ENCODE peak calls at places on chromosome 1, in five cellular contexts. L is NCI-H1436; T is NCI-H748 treated with DMSO at 0.1 percent for 48 hours; B is CD4-positive, alpha-beta memory T cell; O is progenitor cell of endocrine pancreas. F is an unnamed sample.

GRCh38 chr1:99546432-99547416 is 99.2 kb upstream of the PALMD start:
- DNase-seq in T (no peak), L (no peak), O (no peak), B (no peak), F (no peak)

GRCh38 chr1:31984419-31985347 is 29.0 kb upstream of the KHDRBS1 start:
- DNase-seq in L (no peak), T (no peak), O (no peak), B (no peak), F (no peak)

GRCh38 chr1:195158091-195158490 is 1450.1 kb downstream of the KCNT2 start:
- DNase-seq in B (no peak), L (no peak), T (no peak), O (no peak), F (no peak)

GRCh38 chr1:74415935-74416334 is 96.5 kb downstream of the LRRC53 start:
- DNase-seq in B (no peak), T (no peak), L (no peak), O (no peak), F (no peak)

GRCh38 chr1:38273405-38273804 is 226.8 kb upstream of the POU3F1 start:
- DNase-seq in B (no peak), L (no peak), O (no peak), T (no peak), F (no peak)

GRCh38 chr1:80278936-80279335 is 1272.4 kb upstream of the ADGRL4 start:
- DNase-seq in B (no peak), L (no peak), T (no peak), O (no peak), F (no peak)

GRCh38 chr1:162765788-162766187 is 24.7 kb upstream of the HSD17B7 start:
- DNase-seq in L (no peak), O (no peak), T (no peak), B (no peak), F (no peak)

GRCh38 chr1:237685553-237685952 is 205.2 kb downstream of the ZP4 start:
- DNase-seq in B (no peak), T (no peak), O (no peak), L (no peak), F (no peak)

GRCh38 chr1:228022571-228023293 is 15.9 kb downstream of the WNT3A start:
- DNase-seq in L (no peak), O (no peak), T (no peak), B (no peak), F (no peak)

GRCh38 chr1:1023700-1024099 is 3.8 kb downstream of the AGRN start:
- DNase-seq in B (no peak), L (no peak), O (no peak), T (no peak), F (peak; percentile 14)

GRCh38 chr1:206890125-206890637 is 7.1 kb upstream of the IL24 start:
- DNase-seq in B (no peak), T (no peak), O (no peak), L (no peak), F (no peak)

GRCh38 chr1:159562680-159563079 is 24.9 kb upstream of the APCS start:
- DNase-seq in T (no peak), B (no peak), L (no peak), O (no peak), F (no peak)

GRCh38 chr1:92478393-92478792 is 8.3 kb downstream of the GFI1 start:
- DNase-seq in T (no peak), L (no peak), O (no peak), B (no peak), F (no peak)

GRCh38 chr1:111727056-111727455 is 12.1 kb downstream of the INKA2 start:
- DNase-seq in B (no peak), T (no peak), L (no peak), O (no peak), F (no peak)

GRCh38 chr1:93556291-93556690 is 108.4 kb downstream of the FNBP1L start:
- DNase-seq in L (peak; percentile 40), O (no peak), T (no peak), B (no peak), F (no peak)

GRCh38 chr1:184691719-184692324 is 62.8 kb downstream of the EDEM3 start:
- DNase-seq in B (no peak), T (no peak), L (no peak), O (no peak), F (no peak)

GRCh38 chr1:30786264-30786991 is 28.9 kb upstream of the LAPTM5 start:
- DNase-seq in B (no peak), L (no peak), O (no peak), T (no peak), F (no peak)

GRCh38 chr1:213704941-213705340 is 282.8 kb upstream of the PROX1 start:
- DNase-seq in L (no peak), O (no peak), B (no peak), T (no peak), F (no peak)

GRCh38 chr1:243407284-243408018 is 151.6 kb downstream of the SDCCAG8 start:
- DNase-seq in T (no peak), B (no peak), O (no peak), L (no peak), F (no peak)

GRCh38 chr1:204446413-204447111 is 34.9 kb upstream of the PPP1R15B start:
- DNase-seq in O (peak; percentile 60), L (peak; percentile 98), T (peak; percentile 3), B (peak; percentile 78), F (peak; percentile 91)

GRCh38 chr1:196674908-196675307 is 23.1 kb downstream of the CFH start:
- DNase-seq in L (no peak), O (no peak), T (no peak), B (no peak), F (no peak)

GRCh38 chr1:22517936-22518335 is 45.4 kb upstream of the EPHA8 start:
- DNase-seq in T (no peak), O (no peak), L (no peak), B (no peak), F (no peak)

GRCh38 chr1:208510192-208510952 is 266.2 kb upstream of the PLXNA2 start:
- DNase-seq in T (no peak), B (no peak), O (no peak), L (no peak), F (no peak)

GRCh38 chr1:229344139-229344538 is 1.3 kb upstream of the CCSAP start:
- DNase-seq in O (no peak), T (no peak), B (no peak), L (no peak), F (no peak)

GRCh38 chr1:113141650-113142473 is 68.9 kb downstream of the LRIG2 start:
- DNase-seq in O (no peak), B (no peak), T (no peak), L (no peak), F (no peak)

GRCh38 chr1:12063141-12064072 is at the start of gene TNFRSF8:
- DNase-seq in T (no peak), O (no peak), B (peak; percentile 28), L (no peak), F (no peak)

GRCh38 chr1:152954436-152954835 is 7.4 kb downstream of the SPRR5 start:
- DNase-seq in T (no peak), O (no peak), L (no peak), B (no peak), F (no peak)

GRCh38 chr1:39269349-39269748 is 64.9 kb downstream of the MACF1 start:
- DNase-seq in L (no peak), B (no peak), T (no peak), O (no peak), F (no peak)

GRCh38 chr1:23624440-23624839 is 65.1 kb upstream of the ID3 start:
- DNase-seq in O (no peak), L (no peak), B (no peak), T (no peak), F (no peak)